ENCODE peak calls at places on chromosomes 3 and 15, in six cellular contexts. L, E, Z, J, H and W are unnamed samples.

GRCh38 chr3:100781311-100781710 is 72.0 kb downstream of the TFG start:
- DNase-seq in Z (no peak), H (no peak), J (no peak), L (no peak), E (no peak), W (no peak)

GRCh38 chr15:32649336-32649735 is 7.8 kb downstream of the SCG5 start:
- DNase-seq in E (peak; percentile 63), J (no peak), Z (peak; percentile 63), H (no peak), L (no peak), W (peak; percentile 15)

GRCh38 chr15:71443538-71443937 is 328.3 kb downstream of the THSD4 start:
- DNase-seq in Z (peak; percentile 47), L (peak; percentile 31), E (peak; percentile 23), H (no peak), J (peak; percentile 55), W (peak; percentile 39)

GRCh38 chr15:36075333-36075732 is 504.1 kb upstream of the CDIN1 start:
- DNase-seq in H (no peak), J (no peak), Z (no peak), L (no peak), E (no peak), W (no peak)

GRCh38 chr3:43162573-43163084 is 56.8 kb upstream of the POMGNT2 start:
- DNase-seq in Z (no peak), J (peak; percentile 30), E (no peak), H (no peak), L (no peak), W (no peak)

GRCh38 chr3:157174265-157174615 is 14.3 kb upstream of the CCNL1 start:
- DNase-seq in E (no peak), Z (peak; percentile 8), J (peak; percentile 21), L (no peak), H (no peak), W (no peak)

GRCh38 chr3:136343873-136344281 is 93.7 kb downstream of the PCCB start:
- DNase-seq in L (peak; percentile 67), J (peak; percentile 91), E (peak; percentile 57), Z (peak; percentile 31), H (no peak), W (no peak)

GRCh38 chr3:73624363-73625123 is at the start of gene PDZRN3:
- DNase-seq in Z (no peak), H (no peak), E (no peak), L (no peak), J (peak; percentile 15), W (no peak)

GRCh38 chr3:44264146-44264545 is 22.5 kb downstream of the TOPAZ1 start:
- DNase-seq in J (no peak), L (no peak), H (no peak), E (no peak), Z (no peak), W (no peak)

GRCh38 chr15:67106764-67107013 is 41.3 kb downstream of the SMAD3 start:
- DNase-seq in J (no peak), L (no peak), E (no peak), H (no peak), Z (no peak), W (no peak)

GRCh38 chr3:182603501-182603900 is 189.8 kb upstream of the ATP11B start:
- DNase-seq in H (no peak), Z (no peak), L (no peak), E (no peak), J (no peak), W (no peak)

GRCh38 chr3:183244219-183244618 is 8.8 kb upstream of the B3GNT5 start:
- DNase-seq in Z (no peak), E (no peak), J (peak; percentile 37), L (no peak), H (no peak), W (peak; percentile 85)

GRCh38 chr3:12946661-12947316 is 105.4 kb upstream of the RPL32 start:
- DNase-seq in J (no peak), E (no peak), Z (no peak), L (peak; percentile 47), H (no peak), W (no peak)

GRCh38 chr3:71542548-71543370 is 40.8 kb downstream of the FOXP1 start:
- DNase-seq in L (peak; percentile 72), J (peak; percentile 89), H (no peak), E (no peak), Z (no peak), W (peak; percentile 98)

GRCh38 chr3:156659260-156659659 is 15.1 kb upstream of the TIPARP start:
- DNase-seq in L (no peak), E (no peak), Z (no peak), H (no peak), J (no peak), W (no peak)

GRCh38 chr3:66473637-66474036 is 27.2 kb downstream of the LRIG1 start:
- DNase-seq in H (no peak), L (no peak), Z (no peak), E (no peak), J (peak; percentile 95), W (no peak)

GRCh38 chr3:150875548-150875947 is 29.7 kb downstream of the MINDY4B start:
- DNase-seq in H (no peak), Z (no peak), E (no peak), L (no peak), J (no peak), W (no peak)

GRCh38 chr3:11764931-11765363 is 81.7 kb downstream of the TAMM41 start:
- DNase-seq in Z (no peak), E (no peak), J (peak; percentile 94), L (no peak), H (no peak), W (peak; percentile 80)

GRCh38 chr3:180408654-180409053 is 193.3 kb upstream of the TTC14 start:
- DNase-seq in Z (no peak), J (peak; percentile 45), H (no peak), L (no peak), E (no peak), W (no peak)
- TF ChIP-seq MYC in Z (no peak), J (no peak), H (no peak), L (no peak), E (no peak), W (no peak)

GRCh38 chr3:196235452-196236122 is 19.3 kb downstream of the SLC51A start:
- DNase-seq in H (no peak), Z (no peak), J (no peak), E (no peak), L (no peak), W (peak; percentile 92)
- TF ChIP-seq MYC in H (no peak), Z (no peak), J (no peak), E (no peak), L (no peak), W (peak; percentile 58)

GRCh38 chr3:106844638-106845037 is 532.6 kb upstream of the CCDC54 start:
- DNase-seq in L (no peak), H (no peak), Z (no peak), J (no peak), E (no peak), W (no peak)

GRCh38 chr3:106848099-106848498 is 529.1 kb upstream of the CCDC54 start:
- DNase-seq in H (no peak), Z (no peak), J (no peak), L (no peak), E (no peak), W (no peak)

GRCh38 chr3:106850429-106850828 is 526.8 kb upstream of the CCDC54 start:
- DNase-seq in H (no peak), J (no peak), L (no peak), E (no peak), Z (no peak), W (no peak)
- TF ChIP-seq MYC in H (no peak), J (no peak), L (no peak), E (no peak), Z (no peak), W (no peak)

GRCh38 chr3:123332124-123332641 is 116.7 kb downstream of the ADCY5 start:
- DNase-seq in L (no peak), E (no peak), J (no peak), H (no peak), Z (no peak), W (no peak)
- TF ChIP-seq MYC in L (no peak), E (no peak), J (no peak), H (no peak), Z (no peak), W (no peak)

GRCh38 chr3:153173758-153174516 is 11.9 kb downstream of the RAP2B start:
- DNase-seq in Z (no peak), E (peak; percentile 39), H (no peak), L (peak; percentile 44), J (no peak), W (no peak)
- TF ChIP-seq MYC in Z (no peak), E (no peak), H (no peak), L (no peak), J (no peak), W (no peak)

DNA sequence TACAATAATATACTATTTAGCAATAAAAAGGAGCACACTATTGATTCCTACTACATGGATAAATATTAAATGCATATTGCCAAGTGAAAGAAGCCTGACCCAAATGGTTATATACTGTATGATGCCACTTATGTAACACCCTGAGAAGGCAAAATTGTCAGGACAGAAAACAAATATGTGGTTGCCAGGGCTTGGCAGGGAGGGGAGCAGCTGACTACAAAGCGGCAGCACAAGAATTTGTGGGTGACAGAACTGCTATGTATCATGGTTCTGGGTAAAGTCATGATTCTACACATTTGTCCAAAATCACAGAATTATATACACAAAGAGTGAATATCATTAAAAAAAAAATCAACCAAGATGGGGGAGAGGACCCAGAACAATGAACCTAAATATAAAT is 22.5 kb downstream of the TBC1D2B start:
- DNase-seq in Z (no peak), E (no peak), J (no peak), L (no peak), H (no peak), W (no peak)
- TF ChIP-seq MYC in Z (no peak), E (no peak), J (no peak), L (no peak), H (no peak), W (no peak)